ENCODE peak calls at places on chromosomes 1 and 21, in nine cellular contexts. J is CD4-positive, CD25-positive, alpha-beta regulatory T cell; B is transverse colon; K is HAP-1; Z is psoas muscle; P is GM23248; N is pancreas; H is neural progenitor cell; R is CD8-positive, alpha-beta memory T cell. F is an unnamed sample. For H3K9me3, the result is how much of the 10 kb centered on the place peaks cover.

GRCh38 chr1:66143661-66144060 is 351.0 kb downstream of the PDE4B start:
- DNase-seq in N (no peak), J (no peak), P (no peak), B (no peak), R (no peak), Z (no peak), K (no peak), H (no peak), F (no peak)

GRCh38 chr21:24163539-24163938 is 1443.7 kb downstream of the MRPL39 start:
- DNase-seq in K (no peak), Z (no peak), R (no peak), P (no peak), N (no peak), B (no peak), H (no peak), J (no peak), F (no peak)

GRCh38 chr1:230939806-230940489 is 38.7 kb downstream of the TTC13 start:
- DNase-seq in H (no peak), N (no peak), K (no peak), Z (no peak), P (no peak), R (no peak), B (no peak), J (no peak), F (no peak)

GRCh38 chr1:180563013-180563827 is 4.5 kb downstream of the OVAAL start:
- DNase-seq in Z (no peak), N (no peak), P (peak), J (no peak), B (peak), R (no peak), K (no peak), H (no peak), F (no peak)

GRCh38 chr21:36125513-36126121 is 9.3 kb upstream of the CBR3 start:
- DNase-seq in Z (peak), B (peak), N (peak), R (peak), J (peak), K (peak), H (peak), P (peak), F (peak)

GRCh38 chr1:168833801-168834224 is 104.8 kb upstream of the DPT start:
- DNase-seq in Z (no peak), H (no peak), B (no peak), P (no peak), J (no peak), K (no peak), N (no peak), R (no peak), F (no peak)

GRCh38 chr1:192580351-192580962 is 4.9 kb downstream of the RGS1 start:
- DNase-seq in K (peak), Z (no peak), N (no peak), P (peak), B (peak), R (no peak), J (peak), H (peak), F (no peak)

GRCh38 chr1:38076038-38076437 is 29.4 kb upstream of the POU3F1 start:
- DNase-seq in K (peak), N (no peak), R (no peak), Z (no peak), B (no peak), P (peak), J (no peak), H (peak), F (no peak)

GRCh38 chr1:24897263-24898151 is 32.6 kb downstream of the RUNX3 start:
- DNase-seq in Z (no peak), K (no peak), B (peak), J (no peak), H (no peak), R (no peak), P (no peak), N (no peak), F (no peak)

GRCh38 chr1:47449702-47450552 is 12.1 kb downstream of the FOXD2 start:
- DNase-seq in R (no peak), H (peak), J (no peak), Z (peak), K (peak), P (peak), B (peak), N (peak), F (peak)

GRCh38 chr1:156870734-156871133 is 10.1 kb downstream of the NTRK1 start:
- DNase-seq in H (no peak), R (no peak), Z (no peak), K (no peak), J (no peak), B (no peak), P (peak), N (no peak), F (no peak)

GRCh38 chr1:115714572-115715141 is 53.9 kb downstream of the CASQ2 start:
- DNase-seq in N (no peak), J (no peak), Z (no peak), P (no peak), K (no peak), R (no peak), H (no peak), B (peak), F (no peak)

GRCh38 chr1:63705058-63705457 is 68.8 kb upstream of the ROR1 start:
- DNase-seq in H (no peak), B (peak), Z (no peak), N (no peak), J (no peak), K (no peak), P (no peak), R (no peak), F (no peak)

GRCh38 chr1:59083946-59084865 is 212.7 kb upstream of the FGGY start:
- DNase-seq in R (no peak), J (no peak), K (no peak), B (no peak), N (no peak), Z (peak), H (peak), P (no peak), F (peak)

GRCh38 chr1:54378157-54378883 is 27.9 kb downstream of the SSBP3 start:
- DNase-seq in Z (no peak), J (no peak), H (peak), B (no peak), N (no peak), P (no peak), R (no peak), K (peak), F (no peak)

GRCh38 chr1:160567858-160568682 is 11.2 kb downstream of the CD84 start:
- DNase-seq in K (no peak), H (no peak), P (no peak), R (peak), N (no peak), J (peak), B (peak), Z (no peak), F (no peak)

GRCh38 chr1:15848143-15848928 is 829 bp downstream of the SPEN start:
- DNase-seq in K (peak), J (peak), N (peak), B (peak), Z (peak), H (peak), P (peak), R (peak), F (no peak)

DNA sequence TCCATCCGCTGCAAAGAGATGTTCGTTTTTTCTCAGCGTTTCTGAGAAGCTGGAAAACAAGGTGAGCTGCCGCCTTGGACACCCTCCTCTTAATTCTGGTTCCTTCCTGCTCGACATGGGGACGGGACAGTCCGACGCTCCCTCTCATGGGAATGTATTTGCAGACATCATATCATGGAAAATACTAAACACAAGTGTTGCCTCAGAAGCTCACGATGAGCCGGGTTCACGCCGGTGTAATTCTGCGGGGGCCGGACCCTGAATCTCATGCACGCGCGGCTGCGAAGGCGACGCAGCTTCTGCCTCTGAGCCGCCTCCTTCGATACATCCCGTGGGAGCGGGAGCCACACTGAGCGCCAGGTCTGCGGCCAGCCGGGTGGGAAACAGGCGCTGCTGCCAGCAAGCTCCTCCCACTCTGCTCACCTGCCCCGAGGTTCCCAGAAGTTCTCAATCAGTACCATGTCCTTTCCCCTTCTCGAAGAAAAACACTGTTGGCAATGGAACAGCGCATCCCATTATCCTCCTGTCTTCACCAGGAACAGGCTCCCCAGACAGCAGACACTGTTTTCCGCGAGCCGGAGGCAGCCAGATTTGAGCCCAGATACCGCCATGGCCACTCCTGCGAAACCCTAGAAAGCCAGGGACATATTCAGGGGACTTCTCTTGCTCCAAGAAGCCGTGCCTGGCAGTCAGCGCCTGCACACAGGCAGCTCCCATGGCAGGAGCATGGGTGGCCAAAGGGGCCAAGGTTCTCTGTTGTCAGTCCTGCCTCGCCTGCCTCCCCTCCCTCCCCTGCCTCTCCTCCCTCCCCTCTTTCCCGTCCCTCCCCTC is 98.0 kb downstream of the WDR4 start:
- DNase-seq in B (peak), K (no peak), H (peak), R (no peak), P (peak), Z (no peak), J (no peak), N (peak), F (no peak)
- H3K4me3 ChIP-seq in B (peak), K (no peak), H (peak), R (no peak), P (no peak), Z (peak), J (no peak), N (peak), F (peak)

GRCh38 chr21:29979043-29979442 is 39.2 kb upstream of the GRIK1 start:
- DNase-seq in H (no peak), R (no peak), N (no peak), J (no peak), Z (no peak), K (no peak), B (no peak), P (no peak), F (no peak)
- H3K9me3 ChIP-seq in H (under half), R (under half), N (under half), J (under half), Z (under half), K (under half), B (under half), P (under half), F (under half)

GRCh38 chr1:200034821-200035396 is 7.4 kb downstream of the NR5A2 start:
- DNase-seq in R (no peak), P (peak), B (peak), Z (no peak), N (no peak), J (no peak), H (peak), K (no peak), F (no peak)
- H3K4me3 ChIP-seq in R (no peak), P (peak), B (peak), Z (peak), N (peak), J (no peak), H (peak), K (no peak), F (peak)

DNA sequence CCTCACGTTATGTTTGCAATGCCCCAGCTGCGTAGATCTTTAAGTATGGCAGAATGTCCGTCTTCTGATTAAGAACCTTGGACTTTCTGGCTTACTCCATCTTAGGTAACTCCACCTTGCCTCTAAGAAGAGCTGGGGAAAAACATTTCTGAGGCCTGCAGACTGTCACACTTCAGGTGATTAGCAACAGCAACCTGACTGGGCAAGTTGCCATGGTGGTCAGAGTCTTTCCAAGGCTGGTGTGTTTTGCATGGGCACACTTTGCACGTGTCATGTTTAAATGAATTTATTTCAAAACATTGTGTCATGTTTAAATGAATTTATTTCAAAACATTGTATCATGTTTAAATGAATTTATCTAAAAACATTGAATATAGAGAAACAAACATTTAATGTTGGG is 811 bp downstream of the KPRP start:
- DNase-seq in K (no peak), B (no peak), H (no peak), R (no peak), N (no peak), Z (no peak), J (no peak), P (no peak), F (no peak)
- H3K9me3 ChIP-seq in K (under half), B (under half), H (under half), R (under half), N (under half), Z (under half), J (under half), P (under half), F (under half)

DNA sequence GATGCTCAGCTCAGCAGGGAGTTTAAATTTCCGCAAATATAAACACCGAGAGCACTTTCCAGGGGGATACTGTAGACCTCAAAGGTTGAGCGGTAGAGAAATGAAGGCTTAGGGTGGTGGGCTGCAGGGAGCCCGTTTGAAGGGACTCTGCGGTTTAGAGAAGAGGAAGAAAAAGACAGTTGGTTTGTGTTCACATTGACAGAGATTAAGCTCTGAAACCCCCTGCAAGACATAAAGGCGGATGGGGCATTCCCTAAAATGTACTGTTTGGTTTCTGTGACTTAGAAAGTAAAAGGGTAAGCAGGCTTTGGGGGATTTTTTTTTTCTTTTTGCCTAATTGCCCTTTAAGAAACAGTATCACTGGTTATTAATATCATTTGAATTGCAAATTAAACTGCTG is 1.3 kb downstream of the KAZN start:
- DNase-seq in Z (no peak), J (no peak), P (no peak), B (no peak), N (no peak), H (no peak), K (no peak), R (no peak), F (no peak)
- H3K4me3 ChIP-seq in Z (no peak), J (no peak), P (no peak), B (peak), N (peak), H (peak), K (peak), R (no peak), F (no peak)

GRCh38 chr1:69433073-69433472 is 134.6 kb upstream of the LRRC7 start:
- DNase-seq in B (no peak), H (no peak), R (no peak), Z (no peak), P (no peak), J (no peak), K (no peak), N (no peak), F (no peak)
- H3K9me3 ChIP-seq in B (under half), H (under half), R (under half), Z (under half), P (under half), J (under half), K (under half), N (under half), F (under half)

F was measured in right cardiac atrium.